ENCODE peak calls at places on chromosomes 3 and 15, in four cellular contexts. One of them, this sample, is unnamed.

GRCh38 chr3:193560870-193561269 is 6.2 kb upstream of the ATP13A4 start:
- DNase-seq in brain microvascular endothelial cell: no peak
- DNase-seq in HT-29: no peak
- DNase-seq in stromal cell of bone marrow: no peak
- DNase-seq in this sample: no peak

GRCh38 chr3:168249539-168250414 is 154.1 kb upstream of the GOLIM4 start:
- DNase-seq in brain microvascular endothelial cell: peak; percentile 70
- DNase-seq in HT-29: no peak
- DNase-seq in stromal cell of bone marrow: peak; percentile 38
- DNase-seq in this sample: peak; percentile 91

GRCh38 chr3:46372492-46373359 is 2.0 kb downstream of the CCR5 start:
- DNase-seq in brain microvascular endothelial cell: peak; percentile 9
- DNase-seq in HT-29: peak; percentile 29
- DNase-seq in stromal cell of bone marrow: peak; percentile 44
- DNase-seq in this sample: peak; percentile 49

GRCh38 chr15:74251187-74251811 is 15.2 kb downstream of the CCDC33 start:
- DNase-seq in brain microvascular endothelial cell: no peak
- DNase-seq in HT-29: no peak
- DNase-seq in stromal cell of bone marrow: no peak
- DNase-seq in this sample: no peak

GRCh38 chr15:48046813-48047483 is 73.8 kb upstream of the SLC24A5 start:
- DNase-seq in brain microvascular endothelial cell: no peak
- DNase-seq in HT-29: no peak
- DNase-seq in stromal cell of bone marrow: no peak
- DNase-seq in this sample: no peak

GRCh38 chr3:116259984-116260383 is 185.3 kb downstream of the LSAMP start:
- DNase-seq in brain microvascular endothelial cell: no peak
- DNase-seq in HT-29: no peak
- DNase-seq in stromal cell of bone marrow: no peak
- DNase-seq in this sample: no peak

GRCh38 chr3:28050895-28051294 is 190.5 kb upstream of the CMC1 start:
- DNase-seq in brain microvascular endothelial cell: peak; percentile 12
- DNase-seq in HT-29: peak; percentile 58
- DNase-seq in stromal cell of bone marrow: no peak
- DNase-seq in this sample: peak; percentile 82

GRCh38 chr15:69604050-69604378 is 151.4 kb downstream of the RPLP1 start:
- DNase-seq in brain microvascular endothelial cell: no peak
- DNase-seq in HT-29: peak; percentile 88
- DNase-seq in stromal cell of bone marrow: no peak
- DNase-seq in this sample: peak; percentile 67

GRCh38 chr15:90750186-90750585 is 33.0 kb downstream of the BLM start:
- DNase-seq in brain microvascular endothelial cell: no peak
- DNase-seq in HT-29: no peak
- DNase-seq in stromal cell of bone marrow: no peak
- DNase-seq in this sample: no peak

GRCh38 chr3:43733459-43734384 is 43.0 kb downstream of the ABHD5 start:
- DNase-seq in brain microvascular endothelial cell: peak; percentile 71
- DNase-seq in HT-29: no peak
- DNase-seq in stromal cell of bone marrow: peak; percentile 65
- DNase-seq in this sample: no peak

GRCh38 chr3:38538773-38539353 is 42.7 kb downstream of the EXOG start:
- DNase-seq in brain microvascular endothelial cell: no peak
- DNase-seq in HT-29: no peak
- DNase-seq in stromal cell of bone marrow: no peak
- DNase-seq in this sample: no peak

GRCh38 chr3:12944849-12945248 is 103.5 kb upstream of the RPL32 start:
- DNase-seq in brain microvascular endothelial cell: no peak
- DNase-seq in HT-29: no peak
- DNase-seq in stromal cell of bone marrow: no peak
- DNase-seq in this sample: no peak

GRCh38 chr3:98690876-98691275 is 72.3 kb upstream of the ST3GAL6 start:
- DNase-seq in brain microvascular endothelial cell: peak; percentile 54
- DNase-seq in HT-29: no peak
- DNase-seq in stromal cell of bone marrow: peak; percentile 34
- DNase-seq in this sample: no peak

GRCh38 chr3:108006901-108007331 is 83.9 kb downstream of the CD47 start:
- DNase-seq in brain microvascular endothelial cell: no peak
- DNase-seq in HT-29: no peak
- DNase-seq in stromal cell of bone marrow: no peak
- DNase-seq in this sample: no peak

GRCh38 chr15:101068961-101069734 is 150.0 kb downstream of the LRRK1 start:
- DNase-seq in brain microvascular endothelial cell: no peak
- DNase-seq in HT-29: no peak
- DNase-seq in stromal cell of bone marrow: peak; percentile 21
- DNase-seq in this sample: peak; percentile 28

GRCh38 chr15:42091753-42092665 is 2.4 kb downstream of the PLA2G4D start:
- DNase-seq in brain microvascular endothelial cell: no peak
- DNase-seq in HT-29: no peak
- DNase-seq in stromal cell of bone marrow: no peak
- DNase-seq in this sample: no peak

GRCh38 chr3:61030469-61031035 is 220.7 kb downstream of the FHIT start:
- DNase-seq in brain microvascular endothelial cell: peak; percentile 18
- DNase-seq in HT-29: no peak
- DNase-seq in stromal cell of bone marrow: no peak
- DNase-seq in this sample: no peak